ENCODE peak calls at places on chromosomes 13 and 19, in nine cellular contexts. One of them, this sample, is unnamed.

GRCh38 chr19:1849999-1850398 is 1.7 kb upstream of the REXO1 start:
- DNase-seq in IMR-90: no peak
- DNase-seq in adrenal gland: no peak
- DNase-seq in stomach: no peak
- DNase-seq in ovary: no peak
- DNase-seq in endothelial cell of umbilical vein: no peak
- DNase-seq in body of pancreas: no peak
- DNase-seq in testis: no peak
- DNase-seq in NB4: no peak
- DNase-seq in this sample: no peak

GRCh38 chr13:43021926-43022670 is 1.3 kb upstream of the DNAJC15 start:
- DNase-seq in IMR-90: peak; percentile 31
- DNase-seq in adrenal gland: no peak
- DNase-seq in stomach: no peak
- DNase-seq in ovary: no peak
- DNase-seq in endothelial cell of umbilical vein: no peak
- DNase-seq in body of pancreas: no peak
- DNase-seq in testis: no peak
- DNase-seq in NB4: no peak
- DNase-seq in this sample: no peak

GRCh38 chr13:39047560-39047959 is 9.3 kb downstream of the NHLRC3 start:
- DNase-seq in IMR-90: no peak
- DNase-seq in adrenal gland: no peak
- DNase-seq in stomach: no peak
- DNase-seq in ovary: no peak
- DNase-seq in endothelial cell of umbilical vein: no peak
- DNase-seq in body of pancreas: no peak
- DNase-seq in testis: no peak
- DNase-seq in NB4: no peak
- DNase-seq in this sample: peak; percentile 71

GRCh38 chr13:42532561-42533335 is 41.2 kb upstream of the TNFSF11 start:
- DNase-seq in IMR-90: no peak
- DNase-seq in adrenal gland: no peak
- DNase-seq in stomach: no peak
- DNase-seq in ovary: no peak
- DNase-seq in endothelial cell of umbilical vein: no peak
- DNase-seq in body of pancreas: no peak
- DNase-seq in testis: no peak
- DNase-seq in NB4: no peak
- DNase-seq in this sample: no peak

GRCh38 chr19:18002347-18002850 is 5.6 kb upstream of the ARRDC2 start:
- DNase-seq in IMR-90: no peak
- DNase-seq in adrenal gland: no peak
- DNase-seq in stomach: no peak
- DNase-seq in ovary: no peak
- DNase-seq in endothelial cell of umbilical vein: no peak
- DNase-seq in body of pancreas: no peak
- DNase-seq in testis: no peak
- DNase-seq in NB4: peak; percentile 84
- DNase-seq in this sample: no peak

GRCh38 chr13:36395280-36395679 is 37.0 kb upstream of the CCNA1 start:
- DNase-seq in IMR-90: peak; percentile 66
- DNase-seq in adrenal gland: no peak
- DNase-seq in stomach: no peak
- DNase-seq in ovary: no peak
- DNase-seq in endothelial cell of umbilical vein: peak; percentile 54
- DNase-seq in body of pancreas: no peak
- DNase-seq in testis: no peak
- DNase-seq in NB4: peak; percentile 77
- DNase-seq in this sample: no peak

GRCh38 chr19:10699650-10700335 is 1.4 kb upstream of the QTRT1 start:
- DNase-seq in IMR-90: peak; percentile 54
- DNase-seq in adrenal gland: peak; percentile 64
- DNase-seq in stomach: peak; percentile 74
- DNase-seq in ovary: no peak
- DNase-seq in endothelial cell of umbilical vein: peak; percentile 64
- DNase-seq in body of pancreas: peak; percentile 71
- DNase-seq in testis: peak; percentile 80
- DNase-seq in NB4: peak; percentile 92
- DNase-seq in this sample: peak; percentile 47

GRCh38 chr19:32318884-32319520 is 26.4 kb upstream of the ZNF507 start:
- DNase-seq in IMR-90: no peak
- DNase-seq in adrenal gland: no peak
- DNase-seq in stomach: no peak
- DNase-seq in ovary: no peak
- DNase-seq in endothelial cell of umbilical vein: no peak
- DNase-seq in body of pancreas: no peak
- DNase-seq in testis: peak; percentile 23
- DNase-seq in NB4: peak; percentile 30
- DNase-seq in this sample: peak; percentile 20

GRCh38 chr13:46288570-46289259 is 77.0 kb downstream of the LRRC63 start:
- DNase-seq in IMR-90: peak; percentile 22
- DNase-seq in adrenal gland: no peak
- DNase-seq in stomach: no peak
- DNase-seq in ovary: no peak
- DNase-seq in endothelial cell of umbilical vein: peak; percentile 50
- DNase-seq in body of pancreas: no peak
- DNase-seq in testis: no peak
- DNase-seq in NB4: peak; percentile 85
- DNase-seq in this sample: no peak

GRCh38 chr13:35356572-35356971 is 119.9 kb downstream of the MAB21L1 start:
- DNase-seq in IMR-90: no peak
- DNase-seq in adrenal gland: no peak
- DNase-seq in stomach: no peak
- DNase-seq in ovary: no peak
- DNase-seq in endothelial cell of umbilical vein: peak; percentile 80
- DNase-seq in body of pancreas: no peak
- DNase-seq in testis: no peak
- DNase-seq in NB4: peak; percentile 84
- DNase-seq in this sample: no peak

GRCh38 chr19:46951236-46951986 is 68.2 kb upstream of the NPAS1 start:
- DNase-seq in IMR-90: peak; percentile 45
- DNase-seq in adrenal gland: no peak
- DNase-seq in stomach: no peak
- DNase-seq in ovary: no peak
- DNase-seq in endothelial cell of umbilical vein: no peak
- DNase-seq in body of pancreas: no peak
- DNase-seq in testis: no peak
- DNase-seq in NB4: no peak
- DNase-seq in this sample: no peak

GRCh38 chr19:51327066-51327985 is 14.6 kb downstream of the VSIG10L start:
- DNase-seq in IMR-90: peak; percentile 17
- DNase-seq in adrenal gland: peak; percentile 50
- DNase-seq in stomach: peak; percentile 28
- DNase-seq in ovary: no peak
- DNase-seq in endothelial cell of umbilical vein: peak; percentile 30
- DNase-seq in body of pancreas: no peak
- DNase-seq in testis: peak; percentile 77
- DNase-seq in NB4: peak; percentile 70
- DNase-seq in this sample: no peak

GRCh38 chr19:36151144-36152051 is 849 bp downstream of the COX7A1 start:
- DNase-seq in IMR-90: no peak
- DNase-seq in adrenal gland: peak; percentile 64
- DNase-seq in stomach: no peak
- DNase-seq in ovary: peak; percentile 64
- DNase-seq in endothelial cell of umbilical vein: no peak
- DNase-seq in body of pancreas: peak; percentile 41
- DNase-seq in testis: peak; percentile 41
- DNase-seq in NB4: no peak
- DNase-seq in this sample: peak; percentile 65

GRCh38 chr19:4844348-4845179 is 13.1 kb upstream of the TICAM1 start:
- DNase-seq in IMR-90: peak; percentile 25
- DNase-seq in adrenal gland: no peak
- DNase-seq in stomach: no peak
- DNase-seq in ovary: no peak
- DNase-seq in endothelial cell of umbilical vein: no peak
- DNase-seq in body of pancreas: no peak
- DNase-seq in testis: no peak
- DNase-seq in NB4: no peak
- DNase-seq in this sample: no peak

GRCh38 chr13:110306340-110306959 is 507 bp downstream of the COL4A1 start:
- DNase-seq in IMR-90: no peak
- DNase-seq in adrenal gland: no peak
- DNase-seq in stomach: no peak
- DNase-seq in ovary: peak; percentile 58
- DNase-seq in endothelial cell of umbilical vein: peak; percentile 59
- DNase-seq in body of pancreas: no peak
- DNase-seq in testis: peak; percentile 37
- DNase-seq in NB4: no peak
- DNase-seq in this sample: peak; percentile 38

GRCh38 chr13:55815458-55816033 is 1325.2 kb upstream of the PRR20A start:
- DNase-seq in IMR-90: no peak
- DNase-seq in adrenal gland: no peak
- DNase-seq in stomach: no peak
- DNase-seq in ovary: no peak
- DNase-seq in endothelial cell of umbilical vein: no peak
- DNase-seq in body of pancreas: no peak
- DNase-seq in testis: no peak
- DNase-seq in NB4: peak; percentile 73
- DNase-seq in this sample: no peak

GRCh38 chr19:19026299-19026971 is 6.9 kb downstream of the SUGP2 start:
- DNase-seq in IMR-90: no peak
- DNase-seq in adrenal gland: no peak
- DNase-seq in stomach: no peak
- DNase-seq in ovary: no peak
- DNase-seq in endothelial cell of umbilical vein: no peak
- DNase-seq in body of pancreas: no peak
- DNase-seq in testis: peak; percentile 49
- DNase-seq in NB4: peak; percentile 30
- DNase-seq in this sample: peak; percentile 90

GRCh38 chr19:53898680-53899341 is 10.3 kb upstream of the CACNG7 start:
- DNase-seq in IMR-90: no peak
- DNase-seq in adrenal gland: no peak
- DNase-seq in stomach: no peak
- DNase-seq in ovary: no peak
- DNase-seq in endothelial cell of umbilical vein: no peak
- DNase-seq in body of pancreas: no peak
- DNase-seq in testis: peak; percentile 77
- DNase-seq in NB4: no peak
- DNase-seq in this sample: no peak

GRCh38 chr19:35090795-35091214 is 24.8 kb upstream of the FXYD3 start:
- DNase-seq in IMR-90: no peak
- DNase-seq in adrenal gland: no peak
- DNase-seq in stomach: peak; percentile 61
- DNase-seq in ovary: no peak
- DNase-seq in endothelial cell of umbilical vein: no peak
- DNase-seq in body of pancreas: peak; percentile 78
- DNase-seq in testis: no peak
- DNase-seq in NB4: no peak
- DNase-seq in this sample: no peak

GRCh38 chr19:39293394-39293793 is 2.8 kb upstream of the IFNL1 start:
- DNase-seq in IMR-90: no peak
- DNase-seq in adrenal gland: no peak
- DNase-seq in stomach: no peak
- DNase-seq in ovary: no peak
- DNase-seq in endothelial cell of umbilical vein: no peak
- DNase-seq in body of pancreas: no peak
- DNase-seq in testis: no peak
- DNase-seq in NB4: no peak
- DNase-seq in this sample: no peak

GRCh38 chr13:24130134-24130792 is 30.3 kb upstream of the SPATA13 start:
- DNase-seq in IMR-90: peak; percentile 13
- DNase-seq in adrenal gland: no peak
- DNase-seq in stomach: no peak
- DNase-seq in ovary: no peak
- DNase-seq in endothelial cell of umbilical vein: no peak
- DNase-seq in body of pancreas: no peak
- DNase-seq in testis: no peak
- DNase-seq in NB4: no peak
- DNase-seq in this sample: no peak

GRCh38 chr19:50817941-50818858 is 5.4 kb downstream of the KLK1 start:
- DNase-seq in IMR-90: no peak
- DNase-seq in adrenal gland: peak; percentile 75
- DNase-seq in stomach: peak; percentile 48
- DNase-seq in ovary: no peak
- DNase-seq in endothelial cell of umbilical vein: peak; percentile 29
- DNase-seq in body of pancreas: peak; percentile 94
- DNase-seq in testis: peak; percentile 55
- DNase-seq in NB4: peak; percentile 67
- DNase-seq in this sample: peak; percentile 73

GRCh38 chr19:3670796-3671679 is 29.2 kb downstream of the PIP5K1C start:
- DNase-seq in IMR-90: peak; percentile 56
- DNase-seq in adrenal gland: peak; percentile 52
- DNase-seq in stomach: peak; percentile 30
- DNase-seq in ovary: peak; percentile 88
- DNase-seq in endothelial cell of umbilical vein: peak; percentile 84
- DNase-seq in body of pancreas: peak; percentile 33
- DNase-seq in testis: peak; percentile 70
- DNase-seq in NB4: no peak
- DNase-seq in this sample: peak; percentile 42
- H3K4me3 ChIP-seq in IMR-90: no peak overlapping the region
- H3K4me3 ChIP-seq in adrenal gland: no peak overlapping the region
- H3K4me3 ChIP-seq in stomach: peak overlapping the region; percentile 22
- H3K4me3 ChIP-seq in ovary: peak overlapping the region; percentile 37
- H3K4me3 ChIP-seq in endothelial cell of umbilical vein: peak overlapping the region; percentile 15
- H3K4me3 ChIP-seq in body of pancreas: no peak overlapping the region
- H3K4me3 ChIP-seq in testis: no peak overlapping the region
- H3K4me3 ChIP-seq in NB4: no peak overlapping the region
- H3K4me3 ChIP-seq in this sample: no peak overlapping the region

GRCh38 chr19:58562126-58563033 is 4.0 kb upstream of the UBE2M start:
- DNase-seq in IMR-90: peak; percentile 39
- DNase-seq in adrenal gland: peak; percentile 58
- DNase-seq in stomach: peak; percentile 48
- DNase-seq in ovary: peak; percentile 76
- DNase-seq in endothelial cell of umbilical vein: peak; percentile 37
- DNase-seq in body of pancreas: peak; percentile 45
- DNase-seq in testis: no peak
- DNase-seq in NB4: no peak
- DNase-seq in this sample: peak; percentile 68
- TF ChIP-seq POLR2A in IMR-90: no peak
- TF ChIP-seq POLR2A in adrenal gland: peak; percentile 26
- TF ChIP-seq POLR2A in stomach: no peak
- TF ChIP-seq POLR2A in ovary: no peak
- TF ChIP-seq POLR2A in endothelial cell of umbilical vein: peak; percentile 30
- TF ChIP-seq POLR2A in body of pancreas: peak; percentile 21
- TF ChIP-seq POLR2A in testis: no peak
- TF ChIP-seq POLR2A in NB4: no peak
- TF ChIP-seq POLR2A in this sample: no peak

GRCh38 chr13:21949818-21950429 is 279.1 kb downstream of the FGF9 start:
- DNase-seq in IMR-90: peak; percentile 44
- DNase-seq in adrenal gland: no peak
- DNase-seq in stomach: no peak
- DNase-seq in ovary: no peak
- DNase-seq in endothelial cell of umbilical vein: no peak
- DNase-seq in body of pancreas: no peak
- DNase-seq in testis: no peak
- DNase-seq in NB4: no peak
- DNase-seq in this sample: no peak
- H3K4me3 ChIP-seq in IMR-90: no peak overlapping the region
- H3K4me3 ChIP-seq in adrenal gland: no peak overlapping the region
- H3K4me3 ChIP-seq in stomach: no peak overlapping the region
- H3K4me3 ChIP-seq in ovary: no peak overlapping the region
- H3K4me3 ChIP-seq in endothelial cell of umbilical vein: no peak overlapping the region
- H3K4me3 ChIP-seq in body of pancreas: no peak overlapping the region
- H3K4me3 ChIP-seq in testis: no peak overlapping the region
- H3K4me3 ChIP-seq in NB4: no peak overlapping the region
- H3K4me3 ChIP-seq in this sample: no peak overlapping the region

GRCh38 chr19:44903602-44904425 is 1.8 kb upstream of the APOE start:
- DNase-seq in IMR-90: peak; percentile 49
- DNase-seq in adrenal gland: peak; percentile 84
- DNase-seq in stomach: peak; percentile 80
- DNase-seq in ovary: peak; percentile 78
- DNase-seq in endothelial cell of umbilical vein: peak; percentile 73
- DNase-seq in body of pancreas: peak; percentile 78
- DNase-seq in testis: peak; percentile 86
- DNase-seq in NB4: peak; percentile 74
- DNase-seq in this sample: peak; percentile 59
- TF ChIP-seq POLR2A in IMR-90: no peak
- TF ChIP-seq POLR2A in adrenal gland: no peak
- TF ChIP-seq POLR2A in stomach: no peak
- TF ChIP-seq POLR2A in ovary: no peak
- TF ChIP-seq POLR2A in endothelial cell of umbilical vein: peak; percentile 7
- TF ChIP-seq POLR2A in body of pancreas: no peak
- TF ChIP-seq POLR2A in testis: no peak
- TF ChIP-seq POLR2A in NB4: peak; percentile 12
- TF ChIP-seq POLR2A in this sample: no peak

This sample was measured in thyroid gland.